ENCODE peak calls at places on chromosome 16, in ten cellular contexts. A is upper lobe of left lung, I is transverse colon, D is sigmoid colon, V is spleen, H is K562, W is SK-N-SH, O is stomach, P is GM23338, L is suprapubic skin. Z is an unnamed sample. For H3K4me1, the result is how much of the 10 kb centered on the place peaks cover.

GRCh38 chr16:6684076-6684673 is 648.5 kb upstream of the RBFOX1 start:
- DNase-seq in A (no peak), O (no peak), H (peak), V (no peak), D (no peak), P (peak), I (peak), W (peak), L (no peak), Z (no peak)

GRCh38 chr16:57276596-57276995 is 7.9 kb downstream of the PLLP start:
- DNase-seq in W (no peak), P (no peak), O (no peak), I (no peak), D (peak), L (peak), V (no peak), H (no peak), A (peak), Z (no peak)

GRCh38 chr16:30896203-30896889 is at the start of gene CTF1:
- DNase-seq in L (peak), I (peak), A (peak), D (peak), W (peak), H (peak), P (peak), V (peak), O (peak), Z (peak)

GRCh38 chr16:86126891-86127290 is 227.9 kb downstream of the IRF8 start:
- DNase-seq in I (no peak), W (no peak), D (peak), A (no peak), V (no peak), P (no peak), O (no peak), H (no peak), L (no peak), Z (no peak)

GRCh38 chr16:73817500-73817899 is 479.1 kb upstream of the PSMD7 start:
- DNase-seq in L (no peak), D (no peak), W (no peak), P (no peak), I (no peak), V (no peak), H (no peak), A (no peak), O (no peak), Z (no peak)

GRCh38 chr16:87895641-87896141 is 26.4 kb upstream of the SLC7A5 start:
- DNase-seq in W (no peak), O (peak), V (no peak), A (peak), H (no peak), P (no peak), I (peak), L (no peak), D (no peak), Z (no peak)

GRCh38 chr16:65113441-65113840 is 8.4 kb downstream of the CDH11 start:
- DNase-seq in D (no peak), W (no peak), I (no peak), A (no peak), H (no peak), L (no peak), O (no peak), V (no peak), P (no peak), Z (no peak)

GRCh38 chr16:28219283-28219682 is 7.5 kb upstream of the XPO6 start:
- DNase-seq in H (no peak), W (no peak), O (no peak), D (no peak), I (no peak), A (no peak), P (no peak), L (no peak), V (no peak), Z (no peak)

GRCh38 chr16:19299565-19299964 is 14.0 kb downstream of the CLEC19A start:
- DNase-seq in O (no peak), P (no peak), H (no peak), V (no peak), I (no peak), D (no peak), A (no peak), W (no peak), L (no peak), Z (no peak)

GRCh38 chr16:72905581-72905980 is 142.3 kb downstream of the ZFHX3 start:
- DNase-seq in P (no peak), L (no peak), D (no peak), A (no peak), H (no peak), V (no peak), O (no peak), I (no peak), W (no peak), Z (no peak)

GRCh38 chr16:24372824-24373223 is 116.7 kb downstream of the CACNG3 start:
- DNase-seq in V (no peak), D (no peak), H (no peak), A (no peak), W (no peak), O (no peak), I (no peak), P (no peak), L (no peak), Z (no peak)

GRCh38 chr16:19304670-19305240 is 19.2 kb downstream of the CLEC19A start:
- DNase-seq in D (no peak), P (peak), L (no peak), A (no peak), V (no peak), H (no peak), I (no peak), O (no peak), W (no peak), Z (no peak)

GRCh38 chr16:88200896-88201185 is 181.9 kb upstream of the ZNF469 start:
- DNase-seq in I (no peak), P (no peak), H (no peak), O (no peak), W (no peak), D (peak), V (no peak), A (no peak), L (no peak), Z (no peak)

GRCh38 chr16:29028457-29029167 is 43.8 kb downstream of the LAT start:
- DNase-seq in I (no peak), H (no peak), V (peak), P (peak), A (no peak), O (no peak), W (no peak), L (peak), D (peak), Z (no peak)

GRCh38 chr16:11636172-11636721 is 32.0 kb upstream of the SNN start:
- DNase-seq in W (no peak), A (peak), O (peak), L (no peak), V (no peak), I (peak), D (no peak), H (no peak), P (peak), Z (no peak)

GRCh38 chr16:3028716-3029319 is 5.0 kb downstream of the THOC6 start:
- DNase-seq in V (peak), H (peak), D (no peak), L (no peak), P (peak), A (no peak), O (no peak), W (no peak), I (no peak), Z (no peak)

GRCh38 chr16:75702247-75702646 is 986 bp upstream of the DUXB start:
- DNase-seq in H (peak), O (no peak), W (no peak), V (no peak), A (no peak), P (peak), L (no peak), I (no peak), D (no peak), Z (no peak)

GRCh38 chr16:87789437-87790277 is 23.9 kb upstream of the KLHDC4 start:
- DNase-seq in P (no peak), H (no peak), W (no peak), L (no peak), A (no peak), I (no peak), O (peak), D (peak), V (no peak), Z (peak)

GRCh38 chr16:50198802-50199410 is 45.8 kb downstream of the TENT4B start:
- DNase-seq in P (no peak), I (no peak), W (no peak), D (no peak), O (no peak), H (no peak), A (no peak), L (no peak), V (no peak), Z (no peak)

GRCh38 chr16:27795992-27796614 is 246.2 kb downstream of the KATNIP start:
- DNase-seq in I (peak), D (no peak), P (peak), H (peak), V (no peak), W (no peak), A (no peak), O (peak), L (no peak), Z (no peak)

GRCh38 chr16:3920206-3920605 is 39.7 kb upstream of the CREBBP start:
- DNase-seq in W (no peak), H (no peak), A (no peak), D (no peak), O (no peak), V (peak), I (no peak), P (no peak), L (no peak), Z (peak)

GRCh38 chr16:75024591-75024990 is 25.8 kb downstream of the ZNRF1 start:
- DNase-seq in W (no peak), O (no peak), I (no peak), A (no peak), V (no peak), D (no peak), P (no peak), L (no peak), H (no peak), Z (no peak)

GRCh38 chr16:27642753-27643152 is 92.8 kb downstream of the KATNIP start:
- DNase-seq in I (no peak), H (peak), W (no peak), L (no peak), O (no peak), V (no peak), A (no peak), P (peak), D (no peak), Z (no peak)

GRCh38 chr16:24609740-24610420 is 70.5 kb downstream of the RBBP6 start:
- DNase-seq in D (peak), L (peak), V (no peak), I (peak), H (no peak), P (peak), W (peak), O (peak), A (peak), Z (peak)

GRCh38 chr16:30921748-30922419 is 1.5 kb upstream of the FBXL19 start:
- DNase-seq in D (peak), I (peak), O (peak), V (peak), W (peak), P (peak), L (peak), H (peak), A (peak), Z (peak)

GRCh38 chr16:89923640-89924297 is 627 bp downstream of the TUBB3 start:
- DNase-seq in A (no peak), W (peak), O (no peak), V (no peak), D (no peak), L (peak), I (no peak), H (no peak), P (peak), Z (no peak)

GRCh38 chr16:1870365-1871082 is 1.4 kb downstream of the MEIOB start:
- DNase-seq in A (peak), W (no peak), I (no peak), O (no peak), V (no peak), D (no peak), L (no peak), H (no peak), P (no peak), Z (no peak)

GRCh38 chr16:72942021-72942420 is 105.9 kb downstream of the ZFHX3 start:
- DNase-seq in V (no peak), P (no peak), A (no peak), O (no peak), H (no peak), W (no peak), I (no peak), L (no peak), D (peak), Z (no peak)

GRCh38 chr16:28531777-28532744 is 6.7 kb downstream of the NUPR1 start:
- DNase-seq in H (no peak), D (peak), I (peak), O (peak), P (peak), A (peak), V (no peak), W (no peak), L (peak), Z (peak)

GRCh38 chr16:65023802-65024201 is 98.1 kb downstream of the CDH11 start:
- DNase-seq in D (no peak), H (no peak), O (no peak), I (no peak), W (no peak), A (no peak), V (no peak), P (no peak), L (no peak), Z (no peak)

GRCh38 chr16:53692146-53692545 is 11.5 kb downstream of the RPGRIP1L start:
- DNase-seq in O (no peak), A (no peak), D (no peak), P (peak), L (no peak), V (no peak), I (no peak), W (no peak), H (no peak), Z (no peak)
- TF ChIP-seq POLR2AphosphoS5 in O (no peak), A (no peak), D (no peak), P (no peak), L (no peak), V (no peak), I (no peak), W (no peak), H (no peak), Z (no peak)

DNA sequence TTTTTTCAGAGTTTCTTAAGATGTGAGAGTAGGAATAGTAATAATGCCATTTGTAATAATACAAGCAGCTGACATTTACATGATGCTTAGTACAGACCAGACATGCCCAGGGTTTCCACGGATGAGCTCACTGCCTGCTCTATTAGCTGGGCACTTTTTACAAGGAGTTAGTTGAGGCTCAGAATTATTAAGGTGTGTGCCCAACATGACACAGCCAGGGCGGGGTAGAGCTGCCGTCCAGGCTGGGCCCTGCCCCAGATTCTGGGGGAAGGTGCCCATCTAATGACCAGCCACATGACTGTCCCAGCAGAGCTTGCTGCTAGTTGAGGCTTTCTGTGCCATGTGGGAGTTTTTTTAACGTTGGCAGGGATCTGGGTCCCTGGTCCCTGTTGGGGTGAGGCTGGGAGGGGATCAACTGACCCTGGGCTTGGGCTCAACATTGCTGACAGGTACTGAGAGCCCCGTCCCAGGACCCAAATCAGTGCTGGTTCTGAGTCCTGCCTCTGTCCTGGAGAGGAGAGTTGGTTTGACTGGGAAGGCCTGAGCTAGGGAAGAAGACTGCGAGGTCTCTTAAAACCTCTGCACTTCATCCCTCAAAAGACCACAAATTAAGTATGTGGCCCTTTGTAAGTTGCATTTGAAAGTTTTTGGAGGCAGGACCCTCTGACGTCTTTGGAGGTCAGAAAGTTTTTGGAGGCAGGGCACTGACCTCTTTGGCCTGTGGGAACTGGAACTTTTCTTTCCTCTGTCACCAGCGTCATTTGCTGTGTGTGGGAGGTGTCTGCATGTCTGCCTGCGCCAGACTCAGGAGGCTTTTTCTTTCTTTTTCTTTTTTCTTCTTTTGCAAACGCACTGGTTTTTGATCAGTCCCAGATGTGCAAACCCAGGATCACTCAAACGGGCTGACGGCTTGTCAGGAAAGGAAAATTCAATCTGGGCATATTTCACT is 2.2 kb downstream of the CRISPLD2 start:
- DNase-seq in H (no peak), P (no peak), A (no peak), V (no peak), D (peak), O (no peak), L (no peak), I (no peak), W (no peak), Z (no peak)
- H3K4me1 ChIP-seq in H (under half), P (under half), A (under half), V (under half), D (half or more), O (under half), L (under half), I (under half), W (under half), Z (under half)

GRCh38 chr16:15853021-15853420 is 3.8 kb downstream of the MYH11 start:
- DNase-seq in W (no peak), V (no peak), A (no peak), L (no peak), D (no peak), H (no peak), P (no peak), O (no peak), I (no peak), Z (no peak)
- TF ChIP-seq POLR2AphosphoS5 in W (no peak), V (no peak), A (no peak), L (no peak), D (no peak), H (no peak), P (no peak), O (no peak), I (no peak), Z (no peak)

GRCh38 chr16:59973966-59974365 is 1239.8 kb upstream of the GOT2 start:
- DNase-seq in L (no peak), H (no peak), P (no peak), O (no peak), I (no peak), D (no peak), A (no peak), V (no peak), W (no peak), Z (no peak)

DNA sequence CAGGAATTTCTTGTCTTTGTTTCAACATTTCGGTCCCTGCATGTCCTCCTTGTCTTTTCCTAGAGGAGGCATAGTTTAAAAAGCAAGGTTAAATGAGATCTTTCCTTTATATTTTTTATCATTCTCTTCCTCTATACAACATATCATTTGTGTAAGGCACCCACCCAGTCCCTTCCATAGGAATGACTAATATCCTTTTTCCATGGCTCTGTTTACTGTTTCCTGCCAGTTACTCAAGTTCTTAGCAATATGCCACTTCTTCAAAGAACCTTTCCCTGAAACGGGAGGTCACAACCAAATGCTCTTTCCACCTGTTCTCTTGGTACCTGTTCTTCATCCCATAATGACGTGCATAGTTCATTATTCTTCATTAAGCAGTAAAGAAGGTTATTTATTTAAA is 1237.1 kb upstream of the GOT2 start:
- DNase-seq in D (no peak), L (no peak), P (no peak), H (no peak), W (no peak), A (no peak), V (no peak), O (no peak), I (no peak), Z (no peak)
- H3K4me1 ChIP-seq in D (under half), L (under half), P (under half), H (under half), W (under half), A (under half), V (under half), O (under half), I (under half), Z (under half)

GRCh38 chr16:84356591-84357116 is 11.7 kb upstream of the ATP2C2 start:
- DNase-seq in I (peak), D (no peak), L (no peak), A (peak), O (peak), V (peak), W (no peak), H (no peak), P (no peak), Z (peak)
- TF ChIP-seq POLR2AphosphoS5 in I (no peak), D (no peak), L (no peak), A (no peak), O (no peak), V (no peak), W (no peak), H (no peak), P (no peak), Z (no peak)

GRCh38 chr16:81804134-81804610 is 25.1 kb downstream of the PLCG2 start:
- DNase-seq in W (no peak), A (no peak), V (no peak), I (no peak), H (no peak), O (no peak), L (no peak), D (no peak), P (no peak), Z (no peak)
- H3K4me1 ChIP-seq in W (under half), A (under half), V (half or more), I (under half), H (under half), O (under half), L (under half), D (under half), P (under half), Z (under half)

DNA sequence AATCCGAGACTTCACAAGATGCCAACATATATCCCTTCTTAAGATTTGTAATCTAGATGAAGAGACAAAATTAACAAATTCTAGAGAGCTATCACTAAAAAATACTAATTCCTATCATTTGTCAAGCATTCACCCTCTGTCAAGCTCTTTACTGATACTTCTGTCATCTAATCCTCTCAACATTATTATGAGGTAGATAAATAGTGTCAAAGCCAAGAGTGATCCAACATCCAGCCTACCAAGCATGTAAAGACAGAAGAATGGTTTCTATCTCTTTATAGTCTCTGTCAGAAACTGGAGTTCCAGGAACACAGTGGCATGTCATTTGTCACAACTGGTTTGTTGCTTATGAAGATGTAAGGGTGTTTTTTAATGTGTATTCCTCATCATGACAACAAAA is 196.9 kb downstream of the TOX3 start:
- DNase-seq in I (no peak), V (no peak), L (no peak), P (no peak), D (no peak), O (no peak), A (no peak), H (no peak), W (no peak), Z (no peak)
- TF ChIP-seq POLR2AphosphoS5 in I (no peak), V (no peak), L (no peak), P (no peak), D (no peak), O (no peak), A (no peak), H (no peak), W (no peak), Z (no peak)

Z was measured in breast epithelium.